ENCODE peak calls at places on chromosomes 1 and 21, in five cellular contexts. One of them, this sample, is unnamed.

GRCh38 chr1:53508991-53509663 is 49.9 kb downstream of the DMRTB1 start:
- DNase-seq in body of pancreas: no peak
- DNase-seq in ovary: no peak
- DNase-seq in colonic mucosa: no peak
- DNase-seq in CD8-positive, alpha-beta T cell: no peak
- DNase-seq in this sample: peak; percentile 96

GRCh38 chr1:190439447-190439846 is 38.2 kb downstream of the BRINP3 start:
- DNase-seq in colonic mucosa: no peak
- DNase-seq in ovary: no peak
- DNase-seq in body of pancreas: no peak
- DNase-seq in CD8-positive, alpha-beta T cell: no peak
- DNase-seq in this sample: no peak

GRCh38 chr21:42518216-42518615 is 4.6 kb downstream of the SLC37A1 start:
- DNase-seq in body of pancreas: no peak
- DNase-seq in CD8-positive, alpha-beta T cell: no peak
- DNase-seq in ovary: no peak
- DNase-seq in colonic mucosa: no peak
- DNase-seq in this sample: peak; percentile 43

GRCh38 chr1:45187735-45188134 is 18.7 kb downstream of the ZSWIM5 start:
- DNase-seq in body of pancreas: no peak
- DNase-seq in ovary: no peak
- DNase-seq in colonic mucosa: no peak
- DNase-seq in CD8-positive, alpha-beta T cell: no peak
- DNase-seq in this sample: no peak

GRCh38 chr1:172609528-172609927 is 49.4 kb upstream of the FASLG start:
- DNase-seq in body of pancreas: no peak
- DNase-seq in colonic mucosa: no peak
- DNase-seq in ovary: no peak
- DNase-seq in CD8-positive, alpha-beta T cell: no peak
- DNase-seq in this sample: no peak

GRCh38 chr1:174812656-174813055 is 187.1 kb upstream of the CACYBP start:
- DNase-seq in body of pancreas: no peak
- DNase-seq in CD8-positive, alpha-beta T cell: no peak
- DNase-seq in colonic mucosa: no peak
- DNase-seq in ovary: no peak
- DNase-seq in this sample: no peak

GRCh38 chr1:143651350-143651992 is 320.3 kb downstream of the FAM72C start:
- DNase-seq in colonic mucosa: no peak
- DNase-seq in CD8-positive, alpha-beta T cell: no peak
- DNase-seq in body of pancreas: no peak
- DNase-seq in ovary: no peak
- DNase-seq in this sample: no peak

GRCh38 chr1:9606458-9606857 is 17.7 kb downstream of the TMEM201 start:
- DNase-seq in colonic mucosa: no peak
- DNase-seq in ovary: no peak
- DNase-seq in CD8-positive, alpha-beta T cell: no peak
- DNase-seq in body of pancreas: no peak
- DNase-seq in this sample: no peak

GRCh38 chr1:177368255-177368654 is 197.5 kb downstream of the BRINP2 start:
- DNase-seq in CD8-positive, alpha-beta T cell: no peak
- DNase-seq in ovary: no peak
- DNase-seq in body of pancreas: no peak
- DNase-seq in colonic mucosa: no peak
- DNase-seq in this sample: no peak

GRCh38 chr1:159228554-159228953 is 23.9 kb downstream of the ACKR1 start:
- DNase-seq in ovary: no peak
- DNase-seq in body of pancreas: no peak
- DNase-seq in CD8-positive, alpha-beta T cell: no peak
- DNase-seq in colonic mucosa: no peak
- DNase-seq in this sample: no peak

GRCh38 chr1:207084701-207085180 is 3.9 kb upstream of the C4BPB start:
- DNase-seq in body of pancreas: peak; percentile 67
- DNase-seq in CD8-positive, alpha-beta T cell: no peak
- DNase-seq in ovary: peak; percentile 49
- DNase-seq in colonic mucosa: peak; percentile 70
- DNase-seq in this sample: peak; percentile 61

GRCh38 chr1:9233241-9233941 is 1.2 kb upstream of the H6PD start:
- DNase-seq in CD8-positive, alpha-beta T cell: no peak
- DNase-seq in body of pancreas: peak; percentile 65
- DNase-seq in colonic mucosa: peak; percentile 43
- DNase-seq in ovary: peak; percentile 95
- DNase-seq in this sample: peak; percentile 54

GRCh38 chr1:229341811-229342304 is 989 bp downstream of the CCSAP start:
- DNase-seq in body of pancreas: no peak
- DNase-seq in colonic mucosa: no peak
- DNase-seq in ovary: peak; percentile 29
- DNase-seq in CD8-positive, alpha-beta T cell: no peak
- DNase-seq in this sample: no peak

GRCh38 chr1:118326960-118327629 is 142.1 kb upstream of the SPAG17 start:
- DNase-seq in ovary: no peak
- DNase-seq in CD8-positive, alpha-beta T cell: no peak
- DNase-seq in body of pancreas: no peak
- DNase-seq in colonic mucosa: no peak
- DNase-seq in this sample: no peak

GRCh38 chr21:38441153-38441552 is 57.1 kb downstream of the ERG start:
- DNase-seq in colonic mucosa: no peak
- DNase-seq in CD8-positive, alpha-beta T cell: no peak
- DNase-seq in ovary: no peak
- DNase-seq in body of pancreas: no peak
- DNase-seq in this sample: no peak

GRCh38 chr1:157844084-157844830 is 2.6 kb upstream of the CD5L start:
- DNase-seq in body of pancreas: peak; percentile 6
- DNase-seq in colonic mucosa: no peak
- DNase-seq in CD8-positive, alpha-beta T cell: no peak
- DNase-seq in ovary: no peak
- DNase-seq in this sample: no peak

GRCh38 chr1:106924360-106924759 is 132.1 kb upstream of the PRMT6 start:
- DNase-seq in colonic mucosa: no peak
- DNase-seq in ovary: no peak
- DNase-seq in body of pancreas: no peak
- DNase-seq in CD8-positive, alpha-beta T cell: no peak
- DNase-seq in this sample: no peak

GRCh38 chr1:81950845-81951244 is 150.1 kb downstream of the ADGRL2 start:
- DNase-seq in colonic mucosa: no peak
- DNase-seq in ovary: no peak
- DNase-seq in body of pancreas: no peak
- DNase-seq in CD8-positive, alpha-beta T cell: no peak
- DNase-seq in this sample: no peak

GRCh38 chr1:8024329-8024728 is 1.8 kb downstream of the ERRFI1 start:
- DNase-seq in CD8-positive, alpha-beta T cell: no peak
- DNase-seq in ovary: no peak
- DNase-seq in colonic mucosa: no peak
- DNase-seq in body of pancreas: no peak
- DNase-seq in this sample: no peak

GRCh38 chr1:77504986-77505385 is 177.5 kb downstream of the ZZZ3 start:
- DNase-seq in CD8-positive, alpha-beta T cell: no peak
- DNase-seq in colonic mucosa: no peak
- DNase-seq in body of pancreas: no peak
- DNase-seq in ovary: no peak
- DNase-seq in this sample: no peak

GRCh38 chr1:234912541-234913312 is 215.9 kb downstream of the TOMM20 start:
- DNase-seq in CD8-positive, alpha-beta T cell: no peak
- DNase-seq in ovary: no peak
- DNase-seq in body of pancreas: peak; percentile 44
- DNase-seq in colonic mucosa: no peak
- DNase-seq in this sample: peak; percentile 86

GRCh38 chr1:63935148-63935547 is 161.3 kb downstream of the ROR1 start:
- DNase-seq in colonic mucosa: no peak
- DNase-seq in ovary: no peak
- DNase-seq in body of pancreas: peak; percentile 64
- DNase-seq in CD8-positive, alpha-beta T cell: no peak
- DNase-seq in this sample: peak; percentile 7

GRCh38 chr1:6475381-6476133 is 9.6 kb upstream of the TNFRSF25 start:
- DNase-seq in colonic mucosa: peak; percentile 87
- DNase-seq in body of pancreas: peak; percentile 79
- DNase-seq in CD8-positive, alpha-beta T cell: peak; percentile 63
- DNase-seq in ovary: peak; percentile 61
- DNase-seq in this sample: peak; percentile 64

GRCh38 chr1:62142550-62142949 is 52.1 kb upstream of the L1TD1 start:
- DNase-seq in ovary: no peak
- DNase-seq in body of pancreas: no peak
- DNase-seq in CD8-positive, alpha-beta T cell: no peak
- DNase-seq in colonic mucosa: no peak
- DNase-seq in this sample: no peak

GRCh38 chr1:17919525-17920439 is 164.6 kb downstream of the ACTL8 start:
- DNase-seq in body of pancreas: peak; percentile 41
- DNase-seq in CD8-positive, alpha-beta T cell: no peak
- DNase-seq in ovary: no peak
- DNase-seq in colonic mucosa: peak; percentile 32
- DNase-seq in this sample: peak; percentile 6

GRCh38 chr1:3525551-3526482 is 71.4 kb downstream of the ARHGEF16 start:
- DNase-seq in ovary: no peak
- DNase-seq in colonic mucosa: no peak
- DNase-seq in CD8-positive, alpha-beta T cell: no peak
- DNase-seq in body of pancreas: no peak
- DNase-seq in this sample: no peak

GRCh38 chr1:151988405-151988851 is 5.2 kb downstream of the S100A10 start:
- DNase-seq in body of pancreas: no peak
- DNase-seq in ovary: no peak
- DNase-seq in colonic mucosa: peak; percentile 53
- DNase-seq in CD8-positive, alpha-beta T cell: no peak
- DNase-seq in this sample: no peak

DNA sequence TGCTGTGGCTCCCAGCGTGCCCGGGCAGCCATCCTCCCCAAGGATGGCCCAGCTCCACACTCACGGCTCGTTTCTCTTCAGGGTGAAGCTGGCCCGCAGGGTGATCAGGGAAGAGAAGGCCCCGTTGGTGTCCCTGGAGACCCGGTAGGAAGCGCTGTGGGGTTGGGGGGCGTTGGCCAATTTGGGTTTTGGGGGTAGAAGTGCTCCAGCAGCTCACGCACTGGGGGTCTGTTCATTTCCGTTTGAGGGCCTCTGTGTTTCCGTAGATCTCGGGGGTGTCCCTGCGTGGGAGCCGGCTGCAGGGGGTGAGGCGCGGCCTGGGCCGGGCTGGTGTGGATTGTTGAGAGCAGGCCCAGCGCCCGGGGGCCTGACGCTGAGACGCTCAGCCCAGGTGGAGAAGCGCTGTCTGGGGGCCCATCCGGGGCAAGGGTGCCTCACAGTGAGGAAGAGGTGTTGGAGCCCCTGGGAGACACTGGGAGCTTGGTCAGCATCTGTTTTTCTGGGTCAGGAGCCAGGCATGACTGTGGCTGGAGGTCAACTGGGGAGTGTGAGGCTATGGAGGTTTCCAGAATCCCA is 12.6 kb downstream of the COL6A1 start:
- DNase-seq in colonic mucosa: peak; percentile 14
- DNase-seq in CD8-positive, alpha-beta T cell: no peak
- DNase-seq in ovary: peak; percentile 24
- DNase-seq in body of pancreas: no peak
- DNase-seq in this sample: peak; percentile 0
- H3K27me3 ChIP-seq in colonic mucosa: no peaks in the 10 kb centered on the region
- H3K27me3 ChIP-seq in CD8-positive, alpha-beta T cell: no peaks in the 10 kb centered on the region
- H3K27me3 ChIP-seq in ovary: no peaks in the 10 kb centered on the region
- H3K27me3 ChIP-seq in body of pancreas: no peaks in the 10 kb centered on the region
- H3K27me3 ChIP-seq in this sample: no peaks in the 10 kb centered on the region

GRCh38 chr1:154454391-154455120 is 47.5 kb upstream of the TDRD10 start:
- DNase-seq in ovary: no peak
- DNase-seq in body of pancreas: no peak
- DNase-seq in CD8-positive, alpha-beta T cell: no peak
- DNase-seq in colonic mucosa: no peak
- DNase-seq in this sample: no peak
- H3K4me1 ChIP-seq in ovary: no peaks in the 10 kb centered on the region
- H3K4me1 ChIP-seq in body of pancreas: no peaks in the 10 kb centered on the region
- H3K4me1 ChIP-seq in CD8-positive, alpha-beta T cell: peaks cover 9% of the 10 kb centered on the region
- H3K4me1 ChIP-seq in colonic mucosa: no peaks in the 10 kb centered on the region
- H3K4me1 ChIP-seq in this sample: no peaks in the 10 kb centered on the region

DNA sequence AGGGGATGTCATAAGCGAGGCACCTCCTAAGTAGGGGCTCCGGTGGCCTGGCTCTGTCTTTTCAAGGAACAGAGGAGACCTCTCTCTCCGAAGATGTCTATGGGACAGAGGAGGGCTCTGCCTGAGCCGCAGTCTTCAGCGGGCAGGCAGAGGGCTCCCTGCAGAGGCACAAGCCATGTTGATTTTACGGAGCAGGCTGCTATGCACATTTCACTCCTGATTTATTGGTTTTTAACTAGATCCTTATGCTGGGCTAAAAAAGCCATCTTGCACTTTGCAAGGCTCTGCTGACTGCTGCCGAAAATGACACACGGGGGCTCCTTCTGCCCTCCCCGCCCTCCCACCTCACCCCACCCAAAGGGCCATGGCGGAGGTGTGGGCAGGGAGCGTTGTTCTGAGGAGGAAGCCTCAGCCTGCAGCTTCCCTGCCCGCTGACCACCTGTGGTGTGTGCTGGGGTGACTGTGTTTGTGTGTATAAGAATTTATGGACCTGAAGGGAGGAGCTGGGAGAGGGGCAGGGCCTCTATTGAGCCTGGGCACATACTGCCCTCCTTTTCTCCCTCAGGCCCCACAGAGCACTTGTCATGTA is 71.2 kb downstream of the FOXD2 start:
- DNase-seq in colonic mucosa: peak; percentile 75
- DNase-seq in ovary: no peak
- DNase-seq in CD8-positive, alpha-beta T cell: no peak
- DNase-seq in body of pancreas: no peak
- DNase-seq in this sample: no peak
- H3K27me3 ChIP-seq in colonic mucosa: peaks cover 8% of the 10 kb centered on the region
- H3K27me3 ChIP-seq in ovary: no peaks in the 10 kb centered on the region
- H3K27me3 ChIP-seq in CD8-positive, alpha-beta T cell: peaks cover 17% of the 10 kb centered on the region
- H3K27me3 ChIP-seq in body of pancreas: no peaks in the 10 kb centered on the region
- H3K27me3 ChIP-seq in this sample: peaks cover 12% of the 10 kb centered on the region

DNA sequence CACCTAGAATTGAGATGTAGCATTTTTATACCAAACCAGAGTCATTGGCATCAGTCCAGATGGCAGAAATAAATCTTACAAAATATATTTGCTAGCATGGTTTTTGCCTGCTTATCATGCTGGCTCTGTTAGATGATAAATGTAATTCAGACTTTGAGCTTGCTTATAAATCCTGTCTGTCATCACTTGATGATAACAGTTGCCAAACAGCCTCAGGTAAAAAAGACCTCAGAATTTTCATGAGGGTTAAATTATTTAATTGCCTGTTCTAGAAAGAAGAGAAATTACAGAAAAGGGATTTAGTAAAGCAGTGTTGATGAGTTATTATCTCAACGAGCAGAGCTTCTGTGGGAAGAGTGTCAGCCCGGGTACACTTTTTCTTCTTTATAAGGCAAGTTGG is 83.3 kb downstream of the FNBP1L start:
- DNase-seq in CD8-positive, alpha-beta T cell: no peak
- DNase-seq in body of pancreas: no peak
- DNase-seq in ovary: no peak
- DNase-seq in colonic mucosa: no peak
- DNase-seq in this sample: no peak
- H3K4me1 ChIP-seq in CD8-positive, alpha-beta T cell: no peaks in the 10 kb centered on the region
- H3K4me1 ChIP-seq in body of pancreas: no peaks in the 10 kb centered on the region
- H3K4me1 ChIP-seq in ovary: no peaks in the 10 kb centered on the region
- H3K4me1 ChIP-seq in colonic mucosa: no peaks in the 10 kb centered on the region
- H3K4me1 ChIP-seq in this sample: peaks cover 4% of the 10 kb centered on the region